ENCODE peak calls at places on chromosomes 3 and 15, in five cellular contexts. K, H, J, E and U are unnamed samples.

GRCh38 chr3:141646760-141647561 is 91.1 kb upstream of the RNF7 start:
- DNase-seq in J (peak), K (no peak), H (no peak), E (peak), U (peak)

GRCh38 chr15:81157195-81157938 is 23.3 kb downstream of the CFAP161 start:
- DNase-seq in J (peak), E (no peak), H (no peak), K (no peak), U (peak)

GRCh38 chr3:168974628-168975403 is 688.7 kb downstream of the MECOM start:
- DNase-seq in J (no peak), K (no peak), H (no peak), E (no peak), U (no peak)

GRCh38 chr3:171620825-171621434 is 160.7 kb upstream of the TNIK start:
- DNase-seq in H (no peak), K (no peak), J (peak), E (no peak), U (peak)

GRCh38 chr3:170491901-170492300 is 73.2 kb downstream of the CLDN11 start:
- DNase-seq in K (no peak), J (no peak), E (no peak), H (no peak), U (no peak)

GRCh38 chr3:55659023-55659355 is 171.9 kb upstream of the WNT5A start:
- DNase-seq in K (no peak), H (no peak), J (no peak), E (no peak), U (no peak)

GRCh38 chr3:108486910-108487309 is 23.5 kb downstream of the MYH15 start:
- DNase-seq in K (no peak), H (no peak), E (no peak), J (peak), U (peak)

GRCh38 chr15:25372298-25372697 is 66.5 kb downstream of the UBE3A start:
- DNase-seq in J (peak), K (no peak), E (peak), H (no peak), U (peak)

GRCh38 chr3:96700322-96701315 is 113.8 kb upstream of the EPHA6 start:
- DNase-seq in E (no peak), K (no peak), H (no peak), J (peak), U (peak)